ENCODE peak calls at places on chromosome 14, in eight cellular contexts. K is choroid plexus epithelial cell, N is fibroblast of pulmonary artery, O is pancreas, U is psoas muscle, H is AG04450, M is fibroblast of mammary gland, T is left ventricle myocardium inferior. V is an unnamed sample.

GRCh38 chr14:99134333-99135046 is 137.5 kb downstream of the BCL11B start:
- DNase-seq in K (no peak), N (no peak), O (no peak), U (no peak), H (no peak), M (no peak), T (no peak), V (no peak)

GRCh38 chr14:67575684-67576083 is 24.4 kb downstream of the PIGH start:
- DNase-seq in K (peak; percentile 25), N (peak; percentile 5), O (peak; percentile 43), U (no peak), H (no peak), M (no peak), T (no peak), V (no peak)

GRCh38 chr14:31926652-31927347 is 150.3 kb upstream of the ARHGAP5 start:
- DNase-seq in K (peak; percentile 51), N (peak; percentile 59), O (no peak), U (no peak), H (no peak), M (no peak), T (peak; percentile 43), V (no peak)

GRCh38 chr14:57136669-57137068 is 132.0 kb downstream of the EXOC5 start:
- DNase-seq in K (no peak), N (no peak), O (no peak), U (peak; percentile 64), H (no peak), M (no peak), T (peak; percentile 38), V (no peak)

GRCh38 chr14:32478027-32478426 is 148.9 kb downstream of the AKAP6 start:
- DNase-seq in K (no peak), N (no peak), O (no peak), U (no peak), H (no peak), M (peak; percentile 18), T (no peak), V (no peak)

GRCh38 chr14:75011356-75012097 is 8.8 kb downstream of the EIF2B2 start:
- DNase-seq in K (peak; percentile 79), N (peak; percentile 65), O (no peak), U (no peak), H (no peak), M (peak; percentile 87), T (no peak), V (peak; percentile 87)

GRCh38 chr14:22432348-22432976 is 156.6 kb downstream of the DAD1 start:
- DNase-seq in K (peak; percentile 98), N (peak; percentile 98), O (no peak), U (no peak), H (peak; percentile 74), M (peak; percentile 93), T (no peak), V (peak; percentile 97)

GRCh38 chr14:75068294-75069020 is 984 bp upstream of the ZC2HC1C start:
- DNase-seq in K (no peak), N (no peak), O (no peak), U (no peak), H (no peak), M (no peak), T (no peak), V (no peak)

GRCh38 chr14:34715108-34715863 is 893 bp upstream of the CFL2 start:
- DNase-seq in K (no peak), N (no peak), O (no peak), U (no peak), H (no peak), M (no peak), T (no peak), V (no peak)

GRCh38 chr14:52936437-52936836 is 14.4 kb downstream of the FERMT2 start:
- DNase-seq in K (no peak), N (no peak), O (no peak), U (no peak), H (no peak), M (no peak), T (no peak), V (no peak)

GRCh38 chr14:94062344-94062904 is 18.6 kb downstream of the DDX24 start:
- DNase-seq in K (peak; percentile 46), N (peak; percentile 31), O (no peak), U (no peak), H (no peak), M (peak; percentile 55), T (no peak), V (peak; percentile 51)

GRCh38 chr14:30621354-30621953 is 665 bp upstream of the SCFD1 start:
- DNase-seq in K (peak; percentile 39), N (peak; percentile 30), O (no peak), U (peak; percentile 35), H (no peak), M (peak; percentile 40), T (no peak), V (no peak)

DNA sequence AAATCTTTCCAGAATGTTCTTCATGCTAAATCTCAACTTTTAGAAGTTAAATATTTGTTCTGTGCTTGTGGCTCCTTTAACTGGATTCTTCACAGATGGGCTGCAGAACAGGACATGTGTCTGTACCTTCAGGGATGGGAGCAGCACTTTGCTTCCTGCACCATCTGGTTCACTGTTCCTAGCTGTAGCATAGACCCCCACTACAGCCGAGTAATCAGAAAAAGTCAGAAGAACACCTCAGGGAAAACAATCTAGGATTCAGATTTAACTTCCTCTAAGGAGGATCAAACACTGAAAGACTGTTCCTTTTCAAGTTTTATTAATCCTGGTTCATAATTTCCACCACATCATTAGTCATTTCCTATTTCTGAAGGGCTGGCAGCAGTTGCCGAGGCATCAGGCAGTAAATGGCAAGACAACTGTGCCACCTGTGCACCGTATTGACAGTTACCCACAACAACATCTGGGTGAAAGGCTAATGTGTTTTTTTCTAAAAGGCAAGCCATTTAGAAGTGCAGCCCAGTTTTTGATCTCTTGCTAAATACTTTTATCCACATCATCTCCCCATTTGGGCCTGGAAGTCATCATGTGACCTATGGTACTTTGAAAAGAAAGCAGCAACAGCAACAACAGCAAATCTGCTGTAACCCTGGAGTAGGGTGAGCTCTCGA is 212.8 kb upstream of the BMP4 start:
- DNase-seq in K (no peak), N (peak; percentile 23), O (no peak), U (no peak), H (no peak), M (peak; percentile 55), T (no peak), V (peak; percentile 33)
- TF ChIP-seq CTCF in K (no peak), N (no peak), O (no peak), U (no peak), H (no peak), M (no peak), T (no peak), V (no peak)

DNA sequence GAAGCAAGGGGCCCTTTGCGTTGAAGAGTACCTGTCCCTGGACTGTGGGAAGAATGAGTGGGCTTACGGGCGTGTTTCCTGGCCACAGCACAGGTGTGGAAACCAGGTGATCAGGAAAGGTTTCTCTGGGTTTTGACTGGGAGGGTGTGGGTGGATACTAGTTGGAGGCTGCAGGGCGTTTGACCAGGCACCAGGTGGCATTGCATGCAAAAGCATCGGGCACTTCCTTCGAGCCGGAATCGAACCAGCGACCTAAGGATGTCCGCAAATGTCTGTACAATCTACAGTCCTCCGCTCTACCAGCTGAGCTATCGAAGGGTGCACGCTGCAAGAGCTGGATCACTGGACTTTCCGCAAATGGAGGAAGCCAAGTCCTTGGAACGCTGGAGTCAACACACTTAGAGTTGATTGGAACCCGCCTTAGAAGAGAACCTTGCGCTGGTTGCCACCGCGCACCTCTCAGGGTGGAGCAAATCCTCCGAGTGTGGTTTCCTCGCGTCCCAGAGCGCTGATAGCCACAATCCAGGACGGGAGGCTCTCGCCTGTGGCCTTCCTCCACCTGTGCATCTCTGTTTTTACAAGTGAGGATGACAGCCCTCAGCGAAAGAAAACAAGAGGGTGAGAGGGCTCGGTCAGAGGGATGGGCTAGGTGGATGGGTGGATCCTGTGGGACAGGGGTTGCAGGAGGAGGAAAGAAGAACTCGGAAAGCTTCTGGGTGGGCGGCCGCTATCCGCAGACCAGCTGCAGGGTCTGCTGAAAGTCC is 21.2 kb upstream of the RNASE4 start:
- DNase-seq in K (peak; percentile 72), N (peak; percentile 66), O (peak; percentile 74), U (peak; percentile 75), H (no peak), M (peak; percentile 88), T (no peak), V (peak; percentile 48)
- H3K4me3 ChIP-seq in K (no peak overlapping the region), N (peak overlapping the region; percentile 30), O (no peak overlapping the region), U (peak overlapping the region; percentile 25), H (peak overlapping the region; percentile 22), M (peak overlapping the region; percentile 54), T (peak overlapping the region; percentile 47), V (peak overlapping the region; percentile 15)

GRCh38 chr14:39417014-39417413 is 15.2 kb downstream of the FBXO33 start:
- DNase-seq in K (peak; percentile 52), N (peak; percentile 40), O (no peak), U (no peak), H (no peak), M (peak; percentile 72), T (no peak), V (no peak)
- TF ChIP-seq CTCF in K (peak; percentile 66), N (peak; percentile 34), O (no peak), U (no peak), H (peak; percentile 31), M (peak; percentile 77), T (peak; percentile 56), V (peak; percentile 29)

GRCh38 chr14:61281186-61281676 is at the start of gene TMEM30B:
- DNase-seq in K (no peak), N (no peak), O (peak; percentile 92), U (no peak), H (no peak), M (no peak), T (no peak), V (no peak)
- H3K4me3 ChIP-seq in K (peak within 1 kb of the TSS; percentile 48), N (peak within 1 kb of the TSS; percentile 24), O (peak within 1 kb of the TSS; percentile 70), U (peak within 1 kb of the TSS; percentile 84), H (peak within 1 kb of the TSS; percentile 50), M (no peak within 1 kb of the TSS), T (peak within 1 kb of the TSS; percentile 73), V (peak within 1 kb of the TSS; percentile 34)

GRCh38 chr14:64444984-64445845 is 20.1 kb upstream of the AKAP5 start:
- DNase-seq in K (peak; percentile 96), N (peak; percentile 87), O (no peak), U (no peak), H (peak; percentile 42), M (peak; percentile 72), T (no peak), V (peak; percentile 81)
- TF ChIP-seq CTCF in K (peak; percentile 23), N (peak; percentile 2), O (no peak), U (no peak), H (no peak), M (no peak), T (no peak), V (no peak)

DNA sequence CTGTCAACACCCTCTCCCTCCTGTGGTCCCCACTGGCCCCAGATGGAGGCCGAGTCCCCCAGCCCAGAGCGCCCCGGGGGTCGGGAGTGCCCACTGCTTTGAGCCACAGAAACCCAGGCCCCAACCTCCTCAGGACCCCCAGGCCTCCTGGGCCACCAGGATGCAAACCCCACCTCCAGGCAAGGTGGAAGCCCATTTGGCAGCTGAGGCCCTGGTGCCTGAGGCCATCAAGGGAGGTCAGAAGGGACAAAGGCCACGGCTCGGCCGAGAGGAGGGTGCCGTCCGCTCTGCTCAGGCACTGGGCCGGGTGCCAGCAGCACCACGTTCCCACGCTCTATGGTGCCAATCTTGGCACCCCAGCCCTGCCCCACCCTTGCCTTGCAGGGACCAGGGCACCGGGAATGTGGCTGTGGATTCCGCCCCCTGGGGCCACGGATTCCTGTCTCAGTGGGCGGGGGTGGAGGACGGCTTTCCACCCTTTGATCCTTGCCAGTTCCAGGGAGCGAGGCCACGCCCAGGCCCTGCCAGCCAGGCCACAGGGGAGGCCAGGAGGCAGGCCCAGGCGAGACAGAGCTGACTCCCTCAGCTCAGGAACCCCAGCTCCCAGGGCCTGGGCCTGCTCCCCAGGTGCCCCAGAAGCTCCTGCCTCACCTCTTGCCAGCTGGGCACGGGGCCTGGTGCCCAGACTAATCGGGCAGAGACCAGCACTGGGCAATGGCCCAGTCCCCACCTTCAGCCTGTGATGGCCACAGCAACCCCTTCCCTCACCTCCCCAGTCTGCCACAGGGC is 26.3 kb upstream of the GPR132 start:
- DNase-seq in K (no peak), N (no peak), O (peak; percentile 88), U (no peak), H (no peak), M (no peak), T (peak; percentile 84), V (no peak)
- H3K4me3 ChIP-seq in K (no peak overlapping the region), N (no peak overlapping the region), O (no peak overlapping the region), U (no peak overlapping the region), H (peak overlapping the region; percentile 74), M (no peak overlapping the region), T (peak overlapping the region; percentile 85), V (no peak overlapping the region)

V was measured in astrocyte of the spinal cord.